ENCODE peak calls at places on chromosomes 5 and 9, in ten cellular contexts. B is Calu3, O is neural progenitor cell, N is transverse colon, E is H1, F is choroid plexus epithelial cell, H is fibroblast of mammary gland, Y is GM13976, D is heart right ventricle, I is left ventricle myocardium inferior. G is an unnamed sample.

GRCh38 chr9:125999504-125999881 is 252.3 kb downstream of the PBX3 start:
- DNase-seq in D (no peak), F (no peak), Y (no peak), B (no peak), E (no peak), N (no peak), O (no peak), H (no peak), I (no peak), G (no peak)

GRCh38 chr9:83027153-83027867 is 35.6 kb downstream of the RASEF start:
- DNase-seq in O (no peak), I (no peak), B (no peak), Y (no peak), H (peak; percentile 88), E (no peak), N (no peak), D (no peak), F (peak; percentile 92), G (peak; percentile 58)

GRCh38 chr9:18429065-18429464 is 44.9 kb upstream of the ADAMTSL1 start:
- DNase-seq in B (no peak), D (no peak), N (no peak), E (no peak), O (no peak), I (no peak), F (peak; percentile 84), H (peak; percentile 57), Y (no peak), G (no peak)

GRCh38 chr9:109440117-109440515 is 58.0 kb downstream of the PTPN3 start:
- DNase-seq in F (no peak), O (no peak), E (no peak), I (no peak), D (no peak), N (no peak), B (no peak), Y (no peak), H (no peak), G (no peak)

GRCh38 chr5:140480310-140481014 is 67.0 kb upstream of the EIF4EBP3 start:
- DNase-seq in Y (no peak), N (no peak), I (no peak), D (no peak), B (no peak), E (no peak), O (no peak), H (peak; percentile 33), F (peak; percentile 16), G (no peak)

GRCh38 chr9:100355561-100355960 is 2.8 kb upstream of the TEX10 start:
- DNase-seq in F (no peak), B (no peak), H (no peak), I (no peak), D (no peak), E (no peak), O (no peak), N (no peak), Y (no peak), G (no peak)

GRCh38 chr9:68685770-68686169 is 19.3 kb upstream of the PIP5K1B start:
- DNase-seq in N (peak; percentile 67), Y (peak; percentile 48), F (no peak), O (peak; percentile 20), E (no peak), H (no peak), I (no peak), B (peak; percentile 58), D (no peak), G (no peak)

GRCh38 chr5:108561416-108562204 is 179.7 kb upstream of the FBXL17 start:
- DNase-seq in E (no peak), N (no peak), D (no peak), Y (no peak), O (no peak), B (no peak), F (no peak), I (no peak), H (peak; percentile 33), G (no peak)

GRCh38 chr5:180779985-180780610 is 22.5 kb downstream of the MGAT1 start:
- DNase-seq in Y (no peak), H (no peak), E (no peak), I (no peak), N (no peak), O (no peak), B (no peak), F (no peak), D (no peak), G (no peak)

GRCh38 chr5:150396247-150396646 is 16.5 kb downstream of the CD74 start:
- DNase-seq in I (no peak), B (no peak), H (no peak), N (no peak), F (no peak), D (no peak), O (no peak), E (no peak), Y (no peak), G (no peak)

GRCh38 chr5:75736273-75736672 is 19.0 kb upstream of the POC5 start:
- DNase-seq in D (no peak), E (no peak), F (no peak), N (no peak), B (no peak), H (no peak), I (no peak), O (peak; percentile 17), Y (no peak), G (no peak)

GRCh38 chr5:135667204-135667603 is 88.4 kb upstream of the CXCL14 start:
- DNase-seq in B (no peak), H (no peak), D (no peak), E (no peak), N (no peak), I (no peak), O (no peak), Y (no peak), F (no peak), G (no peak)

GRCh38 chr5:160479926-160480325 is 58.3 kb downstream of the PTTG1 start:
- DNase-seq in B (no peak), H (peak; percentile 79), E (no peak), I (no peak), O (no peak), D (no peak), N (no peak), Y (no peak), F (peak; percentile 57), G (no peak)

GRCh38 chr5:136028782-136029742 is at the start of gene TGFBI:
- DNase-seq in N (peak; percentile 69), D (peak; percentile 78), O (peak; percentile 88), H (peak; percentile 54), I (peak; percentile 82), Y (peak; percentile 46), B (peak; percentile 72), E (peak; percentile 27), F (peak; percentile 72), G (no peak)

GRCh38 chr5:171984748-171985419 is 21.6 kb downstream of the FBXW11 start:
- DNase-seq in E (no peak), F (peak; percentile 75), H (peak; percentile 93), N (no peak), I (no peak), O (no peak), Y (no peak), B (no peak), D (no peak), G (peak; percentile 94)

GRCh38 chr5:74241751-74242140 is 398.8 kb downstream of the ENC1 start:
- DNase-seq in I (no peak), Y (no peak), O (no peak), B (peak; percentile 84), N (no peak), H (no peak), F (no peak), E (no peak), D (no peak), G (no peak)

GRCh38 chr9:35835216-35835604 is 6.2 kb downstream of the TMEM8B start:
- DNase-seq in E (no peak), O (peak; percentile 42), I (no peak), B (no peak), Y (no peak), H (no peak), D (no peak), F (peak; percentile 12), N (peak; percentile 60), G (no peak)
- TF ChIP-seq CTCF in E (peak; percentile 72), O (peak; percentile 55), I (no peak), B (no peak), Y (no peak), H (peak; percentile 34), D (peak; percentile 28), F (peak; percentile 40), N (peak; percentile 28), G (peak; percentile 40)

GRCh38 chr5:54379590-54379989 is 69.2 kb upstream of the ARL15 start:
- DNase-seq in N (no peak), B (no peak), I (no peak), O (no peak), H (no peak), Y (peak; percentile 38), F (peak; percentile 50), D (no peak), E (no peak), G (no peak)
- TF ChIP-seq CTCF in N (no peak), B (no peak), I (no peak), O (no peak), H (no peak), Y (no peak), F (peak; percentile 47), D (no peak), E (no peak), G (no peak)

GRCh38 chr5:31487510-31487909 is 44.4 kb downstream of the DROSHA start:
- DNase-seq in E (no peak), D (no peak), N (no peak), H (no peak), Y (no peak), F (no peak), B (no peak), O (no peak), I (no peak), G (no peak)
- TF ChIP-seq CTCF in E (no peak), D (no peak), N (no peak), H (no peak), Y (no peak), F (peak; percentile 12), B (no peak), O (peak; percentile 23), I (no peak), G (no peak)

GRCh38 chr9:76607730-76608475 is 148.9 kb downstream of the GCNT1 start:
- DNase-seq in O (no peak), N (no peak), E (no peak), Y (no peak), B (no peak), D (no peak), I (no peak), H (no peak), F (no peak), G (no peak)

GRCh38 chr9:76609285-76610008 is 150.5 kb downstream of the GCNT1 start:
- DNase-seq in F (no peak), B (no peak), Y (no peak), H (no peak), I (no peak), D (no peak), O (no peak), E (no peak), N (no peak), G (no peak)

GRCh38 chr9:76610009-76610352 is 151.0 kb downstream of the GCNT1 start:
- DNase-seq in Y (no peak), I (peak; percentile 81), E (no peak), O (no peak), F (peak; percentile 68), B (no peak), N (peak; percentile 54), D (peak; percentile 54), H (peak; percentile 86), G (no peak)

GRCh38 chr9:76605271-76605670 is 146.3 kb downstream of the GCNT1 start:
- DNase-seq in H (no peak), E (no peak), Y (peak; percentile 50), F (no peak), N (no peak), I (no peak), B (no peak), D (no peak), O (no peak), G (no peak)

GRCh38 chr9:76608562-76609254 is 149.7 kb downstream of the GCNT1 start:
- DNase-seq in E (no peak), D (no peak), O (no peak), I (no peak), H (no peak), Y (no peak), N (no peak), B (no peak), F (no peak), G (no peak)
- TF ChIP-seq CTCF in E (no peak), D (no peak), O (no peak), I (no peak), H (no peak), Y (no peak), N (no peak), B (no peak), F (no peak), G (no peak)

G was measured in HFF-Myc.